ENCODE peak calls at places on chromosomes 4 and X, in five cellular contexts. K is MM.1S, N is brain microvascular endothelial cell, Q is breast epithelium, M is Peyer's patch. Z is an unnamed sample.

GRCh38 chrX:41116948-41117347 is 31.7 kb downstream of the USP9X start:
- DNase-seq in K (peak; percentile 73), Q (no peak), N (no peak), M (no peak), Z (peak; percentile 58)

GRCh38 chr4:38461342-38461741 is 202.7 kb upstream of the KLF3 start:
- DNase-seq in N (no peak), Q (no peak), K (no peak), M (no peak), Z (no peak)

GRCh38 chr4:101669138-101669831 is 121.2 kb upstream of the BANK1 start:
- DNase-seq in K (no peak), Q (no peak), N (no peak), M (no peak), Z (no peak)

GRCh38 chr4:85756938-85757337 is 282.0 kb downstream of the ARHGAP24 start:
- DNase-seq in Q (no peak), K (no peak), N (peak; percentile 48), M (no peak), Z (no peak)

GRCh38 chr4:146076081-146076480 is 99.4 kb upstream of the LSM6 start:
- DNase-seq in Q (no peak), N (no peak), M (no peak), K (no peak), Z (no peak)

GRCh38 chr4:101155368-101155767 is 192.0 kb downstream of the PPP3CA start:
- DNase-seq in Q (no peak), K (no peak), N (no peak), M (no peak), Z (no peak)

GRCh38 chrX:141732031-141732430 is 33.5 kb upstream of the SPANXD start:
- DNase-seq in M (no peak), N (no peak), K (no peak), Q (no peak), Z (no peak)

GRCh38 chr4:41967392-41967791 is 14.2 kb upstream of the DCAF4L1 start:
- DNase-seq in N (no peak), K (no peak), M (no peak), Q (no peak), Z (no peak)

GRCh38 chrX:150012647-150013046 is 74.4 kb upstream of the EOLA2 start:
- DNase-seq in K (no peak), N (no peak), M (no peak), Q (no peak), Z (no peak)

GRCh38 chr4:100841911-100842310 is 324.1 kb upstream of the EMCN start:
- DNase-seq in K (no peak), Q (no peak), N (no peak), M (no peak), Z (no peak)

GRCh38 chrX:48578661-48579128 is 4.4 kb downstream of the RBM3 start:
- DNase-seq in Q (no peak), M (no peak), K (no peak), N (no peak), Z (no peak)

GRCh38 chr4:6324999-6325790 is 55.5 kb downstream of the WFS1 start:
- DNase-seq in N (no peak), Q (peak; percentile 50), M (peak; percentile 76), K (no peak), Z (no peak)

GRCh38 chr4:159725571-159725970 is 622.7 kb downstream of the RAPGEF2 start:
- DNase-seq in M (no peak), Q (no peak), N (no peak), K (no peak), Z (no peak)

GRCh38 chr4:42596918-42597317 is 60.0 kb downstream of the ATP8A1 start:
- DNase-seq in Q (no peak), N (no peak), M (no peak), K (no peak), Z (no peak)

GRCh38 chr4:59127748-59128147 is 2017.6 kb upstream of the IGFBP7 start:
- DNase-seq in N (no peak), K (no peak), M (no peak), Q (no peak), Z (no peak)

GRCh38 chr4:19239565-19239964 is 1012.1 kb upstream of the SLIT2 start:
- DNase-seq in Q (no peak), K (no peak), N (peak; percentile 82), M (no peak), Z (no peak)

GRCh38 chrX:115584715-115585114 is 23.7 kb downstream of the PLS3 start:
- DNase-seq in M (no peak), K (no peak), Q (no peak), N (no peak), Z (no peak)

DNA sequence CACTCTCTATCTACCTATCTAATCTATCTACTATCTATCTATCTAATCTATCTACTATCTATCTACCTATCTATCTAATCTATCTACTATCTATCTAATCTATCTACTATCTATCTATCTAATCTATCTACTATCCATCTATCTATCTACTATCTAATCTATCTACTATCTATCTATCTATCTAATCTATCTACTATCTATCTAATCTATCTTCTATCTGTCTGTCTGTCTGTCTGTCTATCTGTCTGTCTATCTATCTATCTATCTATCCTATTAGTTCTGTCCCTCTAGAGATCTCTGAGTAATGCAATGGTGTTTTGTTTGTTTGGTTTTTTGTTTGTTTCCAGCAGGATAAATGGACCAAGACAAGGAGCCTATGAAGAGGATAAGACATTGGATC is 9.4 kb upstream of the ASMTL start:
- DNase-seq in N (no peak), M (no peak), K (no peak), Q (no peak), Z (no peak)
- H3K4me3 ChIP-seq in N (no peak overlapping the region), M (no peak overlapping the region), K (no peak overlapping the region), Q (no peak overlapping the region), Z (no peak overlapping the region)

GRCh38 chrX:96971812-96972211 is 88.1 kb downstream of the RPA4 start:
- DNase-seq in N (no peak), M (no peak), K (no peak), Q (no peak), Z (no peak)
- TF ChIP-seq CTCF in N (peak; percentile 4), M (no peak), K (no peak), Q (no peak), Z (no peak)

DNA sequence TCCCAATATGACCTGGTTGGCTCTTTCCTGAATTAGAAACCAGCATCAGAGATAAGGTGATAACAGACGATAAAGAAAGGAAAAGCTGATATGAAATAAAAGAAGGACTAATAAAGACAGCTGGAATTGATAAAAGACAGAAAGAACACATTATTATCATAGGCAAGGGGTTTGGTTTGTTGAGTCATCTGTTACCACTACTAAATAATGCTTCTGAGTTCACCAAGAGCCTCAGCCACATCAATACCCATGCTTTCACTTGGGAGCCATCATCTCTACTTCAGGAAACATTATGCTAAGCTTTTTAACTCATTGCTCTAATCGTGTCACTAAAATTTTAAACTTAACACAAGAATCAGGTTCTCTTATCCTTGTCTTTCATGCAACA is 27.6 kb downstream of the ANXA5 start:
- DNase-seq in N (peak; percentile 53), Q (no peak), M (no peak), K (no peak), Z (no peak)
- H3K36me3 ChIP-seq in N (peaks cover 51% of the 10 kb centered on the region), Q (no peaks in the 10 kb centered on the region), M (no peaks in the 10 kb centered on the region), K (peaks cover 14% of the 10 kb centered on the region), Z (peaks cover 9% of the 10 kb centered on the region)

DNA sequence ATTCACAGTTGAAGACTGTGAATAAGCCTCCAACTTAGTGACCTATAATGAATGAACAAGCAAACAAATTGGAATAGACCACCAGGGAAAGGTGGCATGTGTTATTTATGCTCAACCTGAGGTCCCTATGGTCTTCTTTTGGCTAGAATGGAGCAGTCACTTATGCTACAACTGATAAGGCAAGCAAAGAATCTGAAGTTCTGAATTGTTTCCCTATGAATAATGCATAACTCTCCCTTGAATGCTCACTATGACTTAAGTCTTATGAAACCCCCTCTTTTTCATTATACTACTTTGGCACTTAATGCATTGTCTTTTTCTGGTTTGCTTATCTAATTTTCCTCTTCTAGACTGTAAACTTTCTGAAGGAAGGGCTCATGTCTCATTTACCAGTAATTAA is 2.6 kb downstream of the GIMD1 start:
- DNase-seq in K (no peak), N (peak; percentile 28), M (no peak), Q (no peak), Z (no peak)
- H3K4me3 ChIP-seq in K (no peak overlapping the region), N (no peak overlapping the region), M (no peak overlapping the region), Q (no peak overlapping the region), Z (no peak overlapping the region)

DNA sequence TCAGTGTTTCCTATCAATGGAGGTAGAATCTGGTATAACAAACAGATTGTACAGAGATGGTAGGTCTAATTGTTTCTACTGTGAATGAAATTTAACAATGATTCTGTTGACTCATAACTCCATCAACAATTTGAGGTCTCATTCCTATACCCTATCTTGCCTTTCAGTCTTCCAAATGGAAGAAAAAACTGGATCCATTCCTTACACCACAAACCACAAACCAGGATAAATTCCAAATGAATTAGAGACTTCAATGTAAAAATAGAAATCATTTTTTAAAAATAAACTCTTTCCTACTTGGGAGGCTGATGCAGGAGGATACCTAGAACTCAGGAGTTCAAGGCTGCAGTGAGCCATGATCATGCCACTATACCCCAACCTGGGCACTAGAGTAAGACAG is 114.4 kb upstream of the WDR44 start:
- DNase-seq in K (no peak), N (no peak), M (no peak), Q (no peak), Z (no peak)
- TF ChIP-seq CTCF in K (no peak), N (no peak), M (no peak), Q (no peak), Z (no peak)

GRCh38 chr4:2626231-2626630 is 89.8 kb downstream of the FAM193A start:
- DNase-seq in N (no peak), Q (no peak), K (no peak), M (no peak), Z (no peak)

GRCh38 chr4:2634014-2634413 is 97.6 kb downstream of the FAM193A start:
- DNase-seq in K (no peak), Q (no peak), M (no peak), N (no peak), Z (no peak)

GRCh38 chr4:2624782-2625548 is 88.5 kb downstream of the FAM193A start:
- DNase-seq in Q (no peak), K (no peak), N (no peak), M (no peak), Z (no peak)

GRCh38 chr4:2636331-2636730 is 99.9 kb downstream of the FAM193A start:
- DNase-seq in Q (no peak), K (no peak), M (no peak), N (no peak), Z (no peak)

DNA sequence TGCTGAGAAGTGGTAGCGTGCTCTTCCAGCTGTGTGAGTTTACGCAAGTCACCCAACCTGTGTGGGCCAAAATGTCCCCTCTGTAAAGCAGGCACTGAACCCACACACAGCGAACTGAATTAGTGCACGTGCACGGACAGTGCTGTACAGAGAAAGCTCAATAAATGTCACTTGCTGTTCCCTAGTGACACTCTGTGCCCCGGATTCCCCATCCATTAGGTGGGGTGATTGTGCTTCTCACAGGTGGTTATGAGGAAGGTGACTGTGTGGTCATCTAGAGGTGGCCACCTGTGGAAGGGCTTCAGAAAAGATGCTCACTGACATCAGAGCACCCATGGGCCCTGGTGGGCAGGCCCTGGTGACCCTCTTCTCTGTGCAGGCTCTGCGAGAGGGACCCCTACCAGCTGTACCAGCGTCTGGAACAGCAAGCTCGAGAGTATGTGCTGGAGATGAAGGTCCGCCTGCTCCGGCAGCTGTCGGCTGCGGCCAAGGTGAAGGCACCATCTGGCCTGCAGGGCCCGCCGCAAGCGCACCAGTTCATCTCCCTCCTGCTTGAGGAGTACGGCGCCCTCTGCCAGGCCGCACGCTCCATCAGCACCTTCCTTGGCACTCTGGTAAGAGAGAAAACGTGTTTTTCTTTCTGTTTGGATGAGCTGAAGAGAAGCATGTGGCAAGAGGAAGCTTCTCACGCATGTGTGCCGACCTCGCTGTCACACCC is 94.3 kb downstream of the FAM193A start:
- DNase-seq in M (no peak), N (no peak), Q (no peak), K (no peak), Z (no peak)
- H3K36me3 ChIP-seq in M (no peaks in the 10 kb centered on the region), N (peaks cover 31% of the 10 kb centered on the region), Q (peaks cover 4% of the 10 kb centered on the region), K (peaks cover 6% of the 10 kb centered on the region), Z (peaks cover 27% of the 10 kb centered on the region)

GRCh38 chr4:103718993-103719319 is 829 bp downstream of the TACR3 start:
- DNase-seq in M (no peak), Q (no peak), N (no peak), K (no peak), Z (no peak)
- H3K4me3 ChIP-seq in M (no peak overlapping the region), Q (no peak overlapping the region), N (peak overlapping the region; percentile 47), K (no peak overlapping the region), Z (no peak overlapping the region)

Z was measured in GM06990.